ENCODE peak calls at places on chromosomes 13 and 19, in seven cellular contexts. W is left kidney, B is HT-29, X is ecto neural progenitor cell, T is upper lobe of right lung, N is T-helper 2 cell, M is GOT3. U is an unnamed sample.

GRCh38 chr19:3046621-3047306 is 15.5 kb downstream of the TLE5 start:
- DNase-seq in W (peak), B (no peak), X (no peak), T (no peak), N (no peak), M (no peak), U (no peak)

GRCh38 chr13:103066991-103067390 is 774 bp upstream of the SLC10A2 start:
- DNase-seq in W (no peak), B (no peak), X (no peak), T (no peak), N (no peak), M (no peak), U (no peak)

GRCh38 chr19:803686-804418 is 6.6 kb downstream of the PTBP1 start:
- DNase-seq in W (no peak), B (no peak), X (no peak), T (peak), N (no peak), M (no peak), U (no peak)

GRCh38 chr13:51494151-51494550 is 41.3 kb upstream of the INTS6 start:
- DNase-seq in W (no peak), B (no peak), X (no peak), T (no peak), N (no peak), M (no peak), U (no peak)

GRCh38 chr19:3893509-3894179 is 13.2 kb downstream of the ATCAY start:
- DNase-seq in W (peak), B (no peak), X (no peak), T (no peak), N (no peak), M (no peak), U (no peak)

GRCh38 chr19:3975637-3976087 is 4.8 kb upstream of the DAPK3 start:
- DNase-seq in W (no peak), B (no peak), X (no peak), T (no peak), N (no peak), M (no peak), U (no peak)

GRCh38 chr19:31349160-31349881 is at the start of gene TSHZ3:
- DNase-seq in W (peak), B (no peak), X (peak), T (peak), N (peak), M (no peak), U (peak)

GRCh38 chr13:43058318-43058674 is 34.9 kb downstream of the DNAJC15 start:
- DNase-seq in W (no peak), B (no peak), X (no peak), T (no peak), N (no peak), M (peak), U (peak)

GRCh38 chr13:64640002-64640401 is 2590.1 kb downstream of the PCDH9 start:
- DNase-seq in W (no peak), B (peak), X (no peak), T (no peak), N (no peak), M (no peak), U (no peak)

GRCh38 chr19:2135474-2136402 is 15.6 kb downstream of the AP3D1 start:
- DNase-seq in W (no peak), B (no peak), X (no peak), T (no peak), N (no peak), M (no peak), U (no peak)

GRCh38 chr13:21674271-21675009 is 3.6 kb downstream of the FGF9 start:
- DNase-seq in W (peak), B (peak), X (peak), T (peak), N (no peak), M (no peak), U (peak)

GRCh38 chr19:51342631-51343569 is 961 bp upstream of the VSIG10L start:
- DNase-seq in W (no peak), B (peak), X (peak), T (no peak), N (no peak), M (no peak), U (no peak)

GRCh38 chr19:20968092-20968491 is 45.0 kb downstream of the ZNF85 start:
- DNase-seq in W (no peak), B (no peak), X (no peak), T (no peak), N (no peak), M (no peak), U (no peak)

GRCh38 chr19:6851359-6851758 is 36.0 kb upstream of the ADGRE1 start:
- DNase-seq in W (no peak), B (no peak), X (no peak), T (no peak), N (no peak), M (no peak), U (no peak)

GRCh38 chr13:48990900-48991299 is 15.2 kb downstream of the FNDC3A start:
- DNase-seq in W (no peak), B (no peak), X (no peak), T (no peak), N (no peak), M (no peak), U (no peak)

GRCh38 chr19:29550896-29551295 is 25.1 kb downstream of the VSTM2B start:
- DNase-seq in W (no peak), B (no peak), X (no peak), T (peak), N (no peak), M (no peak), U (peak)

GRCh38 chr13:51590966-51591627 is 6.8 kb downstream of the WDFY2 start:
- DNase-seq in W (peak), B (peak), X (no peak), T (no peak), N (no peak), M (peak), U (peak)

U was measured in islet precursor cell.